ENCODE peak calls at places on chromosomes 6 and 20, in six cellular contexts. M, Y, I, H, L and C are unnamed samples.

GRCh38 chr20:58312836-58313235 is 3.3 kb downstream of the RAB22A start:
- DNase-seq in Y (no peak), M (peak; percentile 13), L (no peak), H (no peak), I (peak; percentile 90), C (no peak)

GRCh38 chr6:24721461-24722215 is 2.7 kb upstream of the C6orf62 start:
- DNase-seq in I (no peak), Y (no peak), M (peak; percentile 92), L (no peak), H (no peak), C (no peak)

GRCh38 chr6:5085638-5086293 is 625 bp downstream of the PPP1R3G start:
- DNase-seq in H (peak; percentile 76), I (peak; percentile 42), L (peak; percentile 60), M (peak; percentile 72), Y (peak; percentile 73), C (no peak)

GRCh38 chr6:170088349-170088951 is 202.4 kb downstream of the DLL1 start:
- DNase-seq in I (no peak), M (no peak), L (no peak), H (no peak), Y (no peak), C (no peak)

GRCh38 chr6:44304282-44305199 is 8.6 kb downstream of the AARS2 start:
- DNase-seq in M (peak; percentile 57), I (peak; percentile 35), L (peak; percentile 20), Y (peak; percentile 71), H (peak; percentile 84), C (peak; percentile 10)

GRCh38 chr6:161511455-161512159 is 237.7 kb upstream of the AGPAT4 start:
- DNase-seq in Y (no peak), H (no peak), I (no peak), M (no peak), L (no peak), C (no peak)

GRCh38 chr6:136550330-136551071 is at the start of gene MAP7:
- DNase-seq in I (peak; percentile 90), Y (peak; percentile 92), L (peak; percentile 90), H (peak; percentile 88), M (peak; percentile 75), C (peak; percentile 75)

GRCh38 chr6:136114661-136115060 is 135.4 kb downstream of the MTFR2 start:
- DNase-seq in I (no peak), M (no peak), L (no peak), Y (no peak), H (no peak), C (no peak)

GRCh38 chr6:3329491-3330051 is 70.8 kb downstream of the PSMG4 start:
- DNase-seq in L (no peak), I (no peak), M (no peak), Y (no peak), H (no peak), C (no peak)

GRCh38 chr20:48721324-48722001 is 106.3 kb downstream of the PREX1 start:
- DNase-seq in I (no peak), Y (no peak), H (no peak), L (no peak), M (no peak), C (no peak)

GRCh38 chr20:39674842-39675241 is 712.7 kb downstream of the DHX35 start:
- DNase-seq in L (no peak), I (no peak), Y (no peak), H (no peak), M (no peak), C (no peak)
- H3K9ac ChIP-seq in L (no peak overlapping the region), I (no peak overlapping the region), Y (no peak overlapping the region), H (no peak overlapping the region), M (no peak overlapping the region), C (no peak overlapping the region)

GRCh38 chr6:27811383-27811782 is 100.8 kb downstream of the OR2B2 start:
- DNase-seq in H (no peak), Y (no peak), I (peak; percentile 33), M (no peak), L (peak; percentile 6), C (no peak)

GRCh38 chr6:27812078-27812804 is 100.0 kb downstream of the OR2B2 start:
- DNase-seq in L (peak; percentile 6), Y (no peak), M (no peak), H (no peak), I (peak; percentile 38), C (no peak)

GRCh38 chr6:27809939-27810767 is 102.0 kb downstream of the OR2B2 start:
- DNase-seq in I (peak; percentile 99), M (peak; percentile 95), Y (peak; percentile 90), L (peak; percentile 97), H (peak; percentile 74), C (peak; percentile 97)

GRCh38 chr6:27810768-27811298 is 101.4 kb downstream of the OR2B2 start:
- DNase-seq in H (no peak), L (peak; percentile 69), I (peak; percentile 39), Y (no peak), M (no peak), C (no peak)

DNA sequence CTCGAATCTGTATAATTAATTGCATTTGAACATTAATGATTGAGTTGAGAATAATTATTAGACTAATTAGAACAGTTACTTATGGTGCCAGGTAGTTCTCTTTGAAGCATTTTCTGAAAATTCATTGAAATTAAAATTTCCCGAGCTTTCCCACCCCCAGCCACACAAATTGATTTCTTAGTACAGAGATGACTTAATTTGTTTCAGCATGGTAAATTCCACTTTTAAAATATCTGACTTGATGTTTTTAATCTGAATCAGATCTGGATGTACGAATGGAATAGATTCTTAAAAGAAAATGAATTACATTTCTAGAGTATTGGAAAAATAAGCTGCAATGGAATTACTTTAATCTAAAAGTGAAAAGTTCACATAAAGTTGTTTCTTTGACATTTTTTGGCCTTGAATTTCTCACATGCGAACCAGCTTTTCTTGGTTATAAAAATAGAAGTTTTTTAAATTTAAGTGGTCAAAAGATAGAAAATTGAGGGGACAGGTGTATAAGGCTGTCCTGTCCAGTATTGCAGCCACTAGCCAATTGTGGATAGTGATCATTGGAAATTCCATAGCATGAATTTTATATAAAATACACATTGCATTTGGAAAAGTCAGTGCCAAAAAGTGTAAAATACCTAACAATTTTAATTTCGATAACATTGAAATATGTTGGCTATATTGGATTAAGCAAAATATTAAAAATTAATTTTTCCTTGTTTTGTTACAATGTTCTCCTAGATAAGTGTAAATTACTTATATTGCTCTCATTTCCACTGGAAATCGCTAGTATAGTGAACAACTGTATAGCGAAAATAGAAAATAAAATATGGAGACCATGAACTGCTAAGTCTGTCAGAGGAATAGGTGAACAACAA is 102.9 kb downstream of the OR2B2 start:
- DNase-seq in H (no peak), L (no peak), I (no peak), M (no peak), Y (no peak), C (no peak)
- H3K27ac ChIP-seq in H (peak overlapping the region; percentile 80), L (peak overlapping the region; percentile 95), I (peak overlapping the region; percentile 65), M (peak overlapping the region; percentile 86), Y (peak overlapping the region; percentile 73), C (peak overlapping the region; percentile 88)

GRCh38 chr6:126188271-126188909 is 151.5 kb upstream of the CENPW start:
- DNase-seq in Y (no peak), H (no peak), M (peak; percentile 39), L (no peak), I (peak; percentile 45), C (no peak)
- TF ChIP-seq EZH2phosphoT487 in Y (no peak), H (no peak), M (no peak), L (no peak), I (no peak), C (no peak)

GRCh38 chr6:13812359-13812642 is 2.1 kb downstream of the MCUR1 start:
- DNase-seq in L (no peak), I (no peak), M (no peak), H (no peak), Y (no peak), C (no peak)
- H3K9ac ChIP-seq in L (no peak overlapping the region), I (no peak overlapping the region), M (no peak overlapping the region), H (no peak overlapping the region), Y (no peak overlapping the region), C (no peak overlapping the region)

GRCh38 chr6:158262755-158263154 is 49.5 kb upstream of the TULP4 start:
- DNase-seq in L (no peak), M (no peak), H (no peak), I (no peak), Y (no peak), C (no peak)
- H3K27ac ChIP-seq in L (no peak overlapping the region), M (no peak overlapping the region), H (no peak overlapping the region), I (no peak overlapping the region), Y (no peak overlapping the region), C (no peak overlapping the region)

DNA sequence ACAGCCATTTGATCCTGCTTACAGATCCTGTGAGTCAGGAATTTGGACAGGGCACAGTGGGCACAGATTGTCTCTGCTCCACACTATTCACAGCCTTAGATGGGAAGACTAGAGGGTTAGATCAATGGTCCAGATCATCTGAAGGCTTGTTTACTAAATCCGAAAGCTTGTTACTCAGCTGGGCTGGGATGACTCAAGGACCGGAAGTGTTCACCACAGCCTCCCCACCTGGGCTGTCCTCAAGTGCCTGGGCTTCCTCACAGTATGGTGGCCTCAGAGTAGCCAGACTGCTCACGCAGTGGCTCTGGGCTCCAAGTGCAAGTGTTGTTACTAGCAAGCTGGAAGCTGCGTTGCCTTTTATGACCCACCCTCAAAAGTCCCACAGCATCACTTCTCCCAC is 75.4 kb upstream of the INSM1 start:
- DNase-seq in H (no peak), L (no peak), I (no peak), M (no peak), Y (no peak), C (no peak)
- TF ChIP-seq EZH2phosphoT487 in H (no peak), L (no peak), I (no peak), M (no peak), Y (no peak), C (no peak)

DNA sequence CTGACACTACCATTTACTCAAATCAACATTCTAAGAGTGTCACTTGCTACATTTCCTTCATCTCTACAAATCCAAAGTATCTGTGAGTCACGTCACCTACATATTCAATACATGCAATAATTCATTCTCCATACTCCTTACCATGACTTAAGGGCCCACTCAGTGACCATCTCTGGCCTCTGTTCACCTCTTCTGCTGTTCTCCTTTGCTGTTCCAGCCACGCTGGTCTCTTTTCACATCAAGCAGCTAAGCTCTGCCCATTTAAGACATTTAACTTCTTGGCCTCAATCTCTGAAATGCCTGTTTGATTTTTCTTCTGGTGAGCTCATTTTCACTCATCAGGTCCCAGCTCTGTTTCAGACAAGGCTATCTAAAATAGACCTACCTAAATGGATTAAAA is 46.5 kb downstream of the HFE start:
- DNase-seq in I (no peak), Y (no peak), L (no peak), M (no peak), H (no peak), C (no peak)
- H3K9ac ChIP-seq in I (no peak overlapping the region), Y (no peak overlapping the region), L (no peak overlapping the region), M (no peak overlapping the region), H (no peak overlapping the region), C (no peak overlapping the region)